ENCODE peak calls at places on chromosomes 11 and 22, in four cellular contexts. N is CD4-positive, CD25-positive, alpha-beta regulatory T cell; I is adrenal gland; D is HepG2. R is an unnamed sample.
A peak's percentile ranks its signal among the peaks of the same experiment; 100 is the strongest.

GRCh38 chr22:37045958-37046357 is 5.6 kb upstream of the KCTD17 start:
- DNase-seq in I (no peak), D (no peak), N (no peak), R (no peak)

GRCh38 chr11:90294526-90294925 is 71.7 kb upstream of the CHORDC1 start:
- DNase-seq in I (no peak), D (no peak), N (no peak), R (no peak)

GRCh38 chr11:12433571-12434061 is 56.2 kb downstream of the PARVA start:
- DNase-seq in D (no peak), I (no peak), N (no peak), R (no peak)

GRCh38 chr11:94725071-94725470 is 43.1 kb upstream of the AMOTL1 start:
- DNase-seq in D (no peak), N (no peak), I (no peak), R (no peak)

GRCh38 chr11:47980907-47981621 is 705 bp downstream of the PTPRJ start:
- DNase-seq in I (peak; percentile 41), N (peak; percentile 18), D (no peak), R (peak; percentile 35)

GRCh38 chr11:71139516-71140205 is 112.7 kb downstream of the SHANK2 start:
- DNase-seq in N (no peak), I (peak; percentile 66), D (peak; percentile 9), R (peak; percentile 8)

GRCh38 chr11:95877288-95877687 is 46.6 kb downstream of the MTMR2 start:
- DNase-seq in D (no peak), I (no peak), N (no peak), R (no peak)

GRCh38 chr11:107043242-107043991 is 25.1 kb upstream of the GUCY1A2 start:
- DNase-seq in I (no peak), D (no peak), N (no peak), R (no peak)

GRCh38 chr22:20015971-20016733 is 471 bp downstream of the ARVCF start:
- DNase-seq in N (peak; percentile 20), D (peak; percentile 27), I (no peak), R (no peak)

GRCh38 chr11:86138958-86139357 is 70.1 kb upstream of the PICALM start:
- DNase-seq in D (no peak), N (no peak), I (no peak), R (no peak)

GRCh38 chr11:34425863-34426262 is 12.9 kb upstream of the CAT start:
- DNase-seq in D (no peak), N (no peak), I (no peak), R (no peak)

GRCh38 chr22:37546436-37547248 is 13.6 kb upstream of the CDC42EP1 start:
- DNase-seq in D (peak; percentile 67), I (peak; percentile 91), N (no peak), R (no peak)

GRCh38 chr11:12123799-12124198 is 13.4 kb downstream of the MICAL2 start:
- DNase-seq in I (no peak), N (no peak), D (no peak), R (no peak)

GRCh38 chr11:120119121-120119520 is 18.8 kb downstream of the TRIM29 start:
- DNase-seq in D (no peak), N (no peak), I (no peak), R (no peak)

GRCh38 chr11:105071060-105071732 is 26.1 kb upstream of the CARD16 start:
- DNase-seq in D (no peak), I (no peak), N (no peak), R (peak; percentile 52)

GRCh38 chr11:95827661-95828060 is 37.4 kb downstream of the CEP57 start:
- DNase-seq in N (no peak), I (no peak), D (no peak), R (no peak)

GRCh38 chr22:30262917-30263741 is 3.5 kb downstream of the OSM start:
- DNase-seq in D (peak; percentile 64), I (peak; percentile 83), N (peak; percentile 74), R (peak; percentile 50)

GRCh38 chr22:37182949-37183245 is 5.2 kb downstream of the C1QTNF6 start:
- DNase-seq in N (no peak), D (no peak), I (no peak), R (no peak)

GRCh38 chr11:42407379-42407778 is 904.4 kb upstream of the API5 start:
- DNase-seq in D (no peak), I (peak; percentile 25), N (no peak), R (peak; percentile 58)

GRCh38 chr11:98107736-98108135 is 913.0 kb upstream of the CNTN5 start:
- DNase-seq in I (no peak), N (no peak), D (no peak), R (no peak)

GRCh38 chr11:132803436-132803835 is 728.9 kb downstream of the OPCML start:
- DNase-seq in N (no peak), I (no peak), D (no peak), R (no peak)

GRCh38 chr11:121829159-121829643 is 286.8 kb downstream of the BLID start:
- DNase-seq in N (no peak), I (peak; percentile 23), D (no peak), R (no peak)

GRCh38 chr11:94924074-94925031 is 49.0 kb downstream of the CWC15 start:
- DNase-seq in D (no peak), N (peak; percentile 3), I (no peak), R (peak; percentile 8)

GRCh38 chr11:12469451-12469850 is 92.1 kb downstream of the PARVA start:
- DNase-seq in I (no peak), D (no peak), N (no peak), R (no peak)

GRCh38 chr11:120248551-120249278 is 8.8 kb downstream of the POU2F3 start:
- DNase-seq in D (no peak), I (no peak), N (no peak), R (no peak)

GRCh38 chr11:67054851-67055523 is 1.7 kb upstream of the RHOD start:
- DNase-seq in I (peak; percentile 93), N (no peak), D (peak; percentile 94), R (peak; percentile 98)

GRCh38 chr11:6736495-6737121 is 35.2 kb downstream of the OR2AG2 start:
- DNase-seq in N (no peak), I (no peak), D (no peak), R (no peak)

GRCh38 chr11:115895594-115895993 is 391.4 kb upstream of the CADM1 start:
- DNase-seq in D (no peak), I (no peak), N (no peak), R (no peak)

GRCh38 chr22:33921576-33922181 is 1.4 kb upstream of the LARGE1 start:
- DNase-seq in D (peak; percentile 29), I (peak; percentile 69), N (no peak), R (peak; percentile 58)

GRCh38 chr22:43642319-43642718 is 169.8 kb downstream of the EFCAB6 start:
- DNase-seq in I (no peak), N (no peak), D (no peak), R (no peak)

GRCh38 chr11:26950260-26950719 is 43.6 kb upstream of the FIBIN start:
- DNase-seq in I (no peak), N (no peak), D (no peak), R (no peak)

GRCh38 chr11:93984205-93984586 is 37.0 kb upstream of the HEPHL1 start:
- DNase-seq in I (no peak), N (no peak), D (no peak), R (no peak)

GRCh38 chr11:23755076-23755475 is 741.8 kb upstream of the LUZP2 start:
- DNase-seq in N (no peak), D (no peak), I (no peak), R (no peak)

GRCh38 chr11:124108158-124108557 is 7.1 kb upstream of the VWA5A start:
- DNase-seq in D (peak; percentile 3), I (peak; percentile 32), N (no peak), R (peak; percentile 53)

GRCh38 chr11:112321521-112322172 is 61.0 kb upstream of the PLET1 start:
- DNase-seq in D (peak; percentile 23), I (peak; percentile 90), N (no peak), R (peak; percentile 84)
- H3K4me1 ChIP-seq in D (peaks cover 10% of the 10 kb centered on the region), I (peaks cover 20% of the 10 kb centered on the region), N (no peaks in the 10 kb centered on the region), R (peaks cover 4% of the 10 kb centered on the region)

DNA sequence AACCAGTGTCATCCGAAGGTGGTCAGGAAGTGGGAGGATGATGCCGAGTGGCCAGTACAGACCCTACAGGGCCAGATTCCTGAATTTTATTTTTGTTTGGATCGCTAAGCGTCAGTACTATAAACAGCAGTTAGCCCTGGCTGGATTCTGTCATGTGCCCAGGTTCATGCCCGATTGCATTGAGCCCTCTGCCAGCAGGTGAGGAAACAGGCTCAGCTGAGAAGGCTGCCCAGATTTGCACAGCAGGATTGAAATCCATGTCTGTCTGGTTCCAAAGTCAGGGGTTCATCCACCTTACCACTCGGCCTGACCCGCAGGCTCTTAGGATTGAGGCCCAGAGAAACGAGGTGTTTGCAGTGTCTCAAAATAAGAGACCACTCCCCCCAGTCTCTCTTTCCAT is 9.1 kb upstream of the TBC1D22A start:
- DNase-seq in N (no peak), I (no peak), D (no peak), R (no peak)
- H3K27ac ChIP-seq in N (no peak overlapping the region), I (peak overlapping the region; percentile 98), D (peak overlapping the region; percentile 78), R (peak overlapping the region; percentile 97)

DNA sequence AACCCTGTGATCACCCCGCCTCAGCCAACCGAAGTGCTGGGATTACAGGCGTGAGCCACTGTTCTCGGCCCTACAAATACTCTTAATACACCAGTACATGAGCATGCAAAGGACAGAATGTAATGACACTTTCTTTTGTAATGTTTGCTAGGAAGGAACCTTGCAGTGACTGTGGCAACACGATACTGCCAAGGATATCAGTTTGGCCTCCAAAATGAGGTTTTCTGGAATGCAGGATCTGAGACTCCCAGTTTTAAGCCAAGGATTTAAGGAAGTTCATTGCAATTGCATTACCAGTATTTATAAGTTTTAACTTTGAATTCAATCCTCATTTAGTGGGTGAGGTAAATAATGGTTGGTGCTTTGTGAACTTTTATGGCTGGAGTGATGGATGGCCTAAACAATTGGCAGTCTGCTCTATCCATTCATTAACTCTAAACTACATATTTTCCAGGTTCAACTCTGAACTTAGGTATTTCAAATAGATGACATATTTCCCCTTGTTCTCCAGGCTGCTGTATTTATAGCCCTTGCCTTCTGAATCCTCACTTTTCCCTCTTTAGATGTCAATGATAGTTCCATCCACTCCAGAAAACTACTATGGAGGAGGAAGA is 330.3 kb downstream of the C11orf87 start:
- DNase-seq in I (no peak), D (no peak), N (no peak), R (no peak)
- H3K4me3 ChIP-seq in I (no peak overlapping the region), D (no peak overlapping the region), N (no peak overlapping the region), R (no peak overlapping the region)

GRCh38 chr22:24992946-24993345 is 40.4 kb downstream of the KIAA1671 start:
- DNase-seq in I (no peak), N (no peak), D (no peak), R (no peak)

GRCh38 chr22:24986816-24987215 is 34.3 kb downstream of the KIAA1671 start:
- DNase-seq in N (no peak), D (no peak), I (no peak), R (no peak)

GRCh38 chr22:24990344-24990905 is 37.9 kb downstream of the KIAA1671 start:
- DNase-seq in I (no peak), N (no peak), D (no peak), R (no peak)

GRCh38 chr22:24989135-24989534 is 36.6 kb downstream of the KIAA1671 start:
- DNase-seq in I (no peak), D (no peak), N (no peak), R (no peak)

GRCh38 chr22:24989541-24989951 is 37.0 kb downstream of the KIAA1671 start:
- DNase-seq in N (no peak), I (no peak), D (no peak), R (no peak)
- H3K4me1 ChIP-seq in N (no peaks in the 10 kb centered on the region), I (peaks cover 37% of the 10 kb centered on the region), D (no peaks in the 10 kb centered on the region), R (peaks cover 11% of the 10 kb centered on the region)